ENCODE peak calls at places on chromosomes 11 and 22, in nine cellular contexts. One of them, this sample, is unnamed.
A peak's percentile ranks its signal among the peaks of the same experiment; 100 is the strongest.

GRCh38 chr11:47501095-47501494 is 51.8 kb downstream of the CELF1 start:
- DNase-seq in AG04450: no peak
- DNase-seq in PC-9: no peak
- DNase-seq in activated CD4-positive, alpha-beta T cell treated with anti-CD3 and anti-CD28 coated beads for 48 hours: no peak
- DNase-seq in stimulated activated CD8-positive, alpha-beta memory T cell treated with anti-CD3 and anti-CD28 coated beads, Interleukin-7, amount 100 ng/mL, for 1 hour: no peak
- DNase-seq in fibroblast of pulmonary artery: no peak
- DNase-seq in COR-L47: no peak
- DNase-seq in ACHN: no peak
- DNase-seq in AG08395: no peak
- DNase-seq in this sample: no peak

GRCh38 chr11:130611791-130612251 is 163.4 kb downstream of the ADAMTS15 start:
- DNase-seq in fibroblast of pulmonary artery: peak; percentile 65
- DNase-seq in PC-9: no peak
- DNase-seq in ACHN: no peak
- DNase-seq in COR-L47: no peak
- DNase-seq in AG04450: no peak
- DNase-seq in stimulated activated CD8-positive, alpha-beta memory T cell treated with anti-CD3 and anti-CD28 coated beads, Interleukin-7, amount 100 ng/mL, for 1 hour: no peak
- DNase-seq in AG08395: peak; percentile 93
- DNase-seq in activated CD4-positive, alpha-beta T cell treated with anti-CD3 and anti-CD28 coated beads for 48 hours: no peak
- DNase-seq in this sample: no peak

GRCh38 chr11:68363771-68364170 is 51.4 kb downstream of the LRP5 start:
- DNase-seq in activated CD4-positive, alpha-beta T cell treated with anti-CD3 and anti-CD28 coated beads for 48 hours: no peak
- DNase-seq in COR-L47: no peak
- DNase-seq in ACHN: no peak
- DNase-seq in PC-9: no peak
- DNase-seq in stimulated activated CD8-positive, alpha-beta memory T cell treated with anti-CD3 and anti-CD28 coated beads, Interleukin-7, amount 100 ng/mL, for 1 hour: no peak
- DNase-seq in fibroblast of pulmonary artery: no peak
- DNase-seq in AG08395: no peak
- DNase-seq in AG04450: no peak
- DNase-seq in this sample: no peak

GRCh38 chr11:131064373-131064991 is 148.2 kb upstream of the SNX19 start:
- DNase-seq in AG08395: peak; percentile 85
- DNase-seq in activated CD4-positive, alpha-beta T cell treated with anti-CD3 and anti-CD28 coated beads for 48 hours: peak; percentile 46
- DNase-seq in AG04450: peak; percentile 55
- DNase-seq in fibroblast of pulmonary artery: peak; percentile 64
- DNase-seq in PC-9: peak; percentile 39
- DNase-seq in COR-L47: peak; percentile 17
- DNase-seq in stimulated activated CD8-positive, alpha-beta memory T cell treated with anti-CD3 and anti-CD28 coated beads, Interleukin-7, amount 100 ng/mL, for 1 hour: no peak
- DNase-seq in ACHN: peak; percentile 50
- DNase-seq in this sample: peak; percentile 13

GRCh38 chr11:78193806-78194205 is 5.1 kb downstream of the USP35 start:
- DNase-seq in COR-L47: no peak
- DNase-seq in AG04450: no peak
- DNase-seq in AG08395: no peak
- DNase-seq in PC-9: no peak
- DNase-seq in fibroblast of pulmonary artery: no peak
- DNase-seq in activated CD4-positive, alpha-beta T cell treated with anti-CD3 and anti-CD28 coated beads for 48 hours: no peak
- DNase-seq in stimulated activated CD8-positive, alpha-beta memory T cell treated with anti-CD3 and anti-CD28 coated beads, Interleukin-7, amount 100 ng/mL, for 1 hour: no peak
- DNase-seq in ACHN: no peak
- DNase-seq in this sample: no peak

GRCh38 chr11:12149672-12150225 is 39.4 kb downstream of the MICAL2 start:
- DNase-seq in AG08395: no peak
- DNase-seq in PC-9: no peak
- DNase-seq in AG04450: no peak
- DNase-seq in activated CD4-positive, alpha-beta T cell treated with anti-CD3 and anti-CD28 coated beads for 48 hours: peak; percentile 79
- DNase-seq in stimulated activated CD8-positive, alpha-beta memory T cell treated with anti-CD3 and anti-CD28 coated beads, Interleukin-7, amount 100 ng/mL, for 1 hour: no peak
- DNase-seq in COR-L47: no peak
- DNase-seq in fibroblast of pulmonary artery: peak; percentile 43
- DNase-seq in ACHN: no peak
- DNase-seq in this sample: no peak

GRCh38 chr22:47052236-47053012 is 290.0 kb downstream of the TBC1D22A start:
- DNase-seq in AG08395: no peak
- DNase-seq in ACHN: no peak
- DNase-seq in PC-9: no peak
- DNase-seq in COR-L47: no peak
- DNase-seq in AG04450: no peak
- DNase-seq in activated CD4-positive, alpha-beta T cell treated with anti-CD3 and anti-CD28 coated beads for 48 hours: no peak
- DNase-seq in fibroblast of pulmonary artery: no peak
- DNase-seq in stimulated activated CD8-positive, alpha-beta memory T cell treated with anti-CD3 and anti-CD28 coated beads, Interleukin-7, amount 100 ng/mL, for 1 hour: no peak
- DNase-seq in this sample: no peak

GRCh38 chr11:70521475-70522260 is 123.3 kb downstream of the CTTN start:
- DNase-seq in AG08395: no peak
- DNase-seq in PC-9: no peak
- DNase-seq in stimulated activated CD8-positive, alpha-beta memory T cell treated with anti-CD3 and anti-CD28 coated beads, Interleukin-7, amount 100 ng/mL, for 1 hour: no peak
- DNase-seq in COR-L47: no peak
- DNase-seq in AG04450: no peak
- DNase-seq in fibroblast of pulmonary artery: no peak
- DNase-seq in ACHN: no peak
- DNase-seq in activated CD4-positive, alpha-beta T cell treated with anti-CD3 and anti-CD28 coated beads for 48 hours: no peak
- DNase-seq in this sample: no peak

GRCh38 chr22:25167834-25168601 is 31.6 kb upstream of the CRYBB3 start:
- DNase-seq in stimulated activated CD8-positive, alpha-beta memory T cell treated with anti-CD3 and anti-CD28 coated beads, Interleukin-7, amount 100 ng/mL, for 1 hour: no peak
- DNase-seq in ACHN: no peak
- DNase-seq in fibroblast of pulmonary artery: no peak
- DNase-seq in PC-9: no peak
- DNase-seq in COR-L47: no peak
- DNase-seq in activated CD4-positive, alpha-beta T cell treated with anti-CD3 and anti-CD28 coated beads for 48 hours: no peak
- DNase-seq in AG04450: no peak
- DNase-seq in AG08395: no peak
- DNase-seq in this sample: peak; percentile 15

GRCh38 chr11:3822312-3822711 is 14.0 kb downstream of the PGAP2 start:
- DNase-seq in PC-9: no peak
- DNase-seq in ACHN: no peak
- DNase-seq in COR-L47: no peak
- DNase-seq in activated CD4-positive, alpha-beta T cell treated with anti-CD3 and anti-CD28 coated beads for 48 hours: no peak
- DNase-seq in AG04450: no peak
- DNase-seq in fibroblast of pulmonary artery: no peak
- DNase-seq in stimulated activated CD8-positive, alpha-beta memory T cell treated with anti-CD3 and anti-CD28 coated beads, Interleukin-7, amount 100 ng/mL, for 1 hour: no peak
- DNase-seq in AG08395: no peak
- DNase-seq in this sample: no peak

GRCh38 chr11:61764606-61765260 is 12.3 kb downstream of the MYRF start:
- DNase-seq in AG04450: no peak
- DNase-seq in ACHN: no peak
- DNase-seq in AG08395: no peak
- DNase-seq in activated CD4-positive, alpha-beta T cell treated with anti-CD3 and anti-CD28 coated beads for 48 hours: no peak
- DNase-seq in fibroblast of pulmonary artery: peak; percentile 77
- DNase-seq in PC-9: no peak
- DNase-seq in stimulated activated CD8-positive, alpha-beta memory T cell treated with anti-CD3 and anti-CD28 coated beads, Interleukin-7, amount 100 ng/mL, for 1 hour: no peak
- DNase-seq in COR-L47: no peak
- DNase-seq in this sample: no peak

GRCh38 chr11:94272738-94273313 is 31.6 kb upstream of the IZUMO1R start:
- DNase-seq in PC-9: no peak
- DNase-seq in AG04450: no peak
- DNase-seq in COR-L47: no peak
- DNase-seq in ACHN: no peak
- DNase-seq in activated CD4-positive, alpha-beta T cell treated with anti-CD3 and anti-CD28 coated beads for 48 hours: no peak
- DNase-seq in fibroblast of pulmonary artery: no peak
- DNase-seq in AG08395: no peak
- DNase-seq in stimulated activated CD8-positive, alpha-beta memory T cell treated with anti-CD3 and anti-CD28 coated beads, Interleukin-7, amount 100 ng/mL, for 1 hour: no peak
- DNase-seq in this sample: no peak

GRCh38 chr22:28943501-28943879 is 60.1 kb downstream of the ZNRF3 start:
- DNase-seq in fibroblast of pulmonary artery: no peak
- DNase-seq in ACHN: no peak
- DNase-seq in activated CD4-positive, alpha-beta T cell treated with anti-CD3 and anti-CD28 coated beads for 48 hours: no peak
- DNase-seq in AG04450: no peak
- DNase-seq in COR-L47: no peak
- DNase-seq in PC-9: no peak
- DNase-seq in AG08395: no peak
- DNase-seq in stimulated activated CD8-positive, alpha-beta memory T cell treated with anti-CD3 and anti-CD28 coated beads, Interleukin-7, amount 100 ng/mL, for 1 hour: no peak
- DNase-seq in this sample: no peak

GRCh38 chr11:119315139-119316016 is 1.6 kb downstream of the MCAM start:
- DNase-seq in PC-9: peak; percentile 65
- DNase-seq in AG04450: no peak
- DNase-seq in fibroblast of pulmonary artery: no peak
- DNase-seq in AG08395: peak; percentile 31
- DNase-seq in stimulated activated CD8-positive, alpha-beta memory T cell treated with anti-CD3 and anti-CD28 coated beads, Interleukin-7, amount 100 ng/mL, for 1 hour: no peak
- DNase-seq in activated CD4-positive, alpha-beta T cell treated with anti-CD3 and anti-CD28 coated beads for 48 hours: peak; percentile 60
- DNase-seq in ACHN: peak; percentile 51
- DNase-seq in COR-L47: peak; percentile 41
- DNase-seq in this sample: no peak

GRCh38 chr22:37244922-37245722 is 1.1 kb upstream of the RAC2 start:
- DNase-seq in ACHN: no peak
- DNase-seq in activated CD4-positive, alpha-beta T cell treated with anti-CD3 and anti-CD28 coated beads for 48 hours: no peak
- DNase-seq in PC-9: no peak
- DNase-seq in AG04450: no peak
- DNase-seq in fibroblast of pulmonary artery: no peak
- DNase-seq in stimulated activated CD8-positive, alpha-beta memory T cell treated with anti-CD3 and anti-CD28 coated beads, Interleukin-7, amount 100 ng/mL, for 1 hour: no peak
- DNase-seq in AG08395: no peak
- DNase-seq in COR-L47: no peak
- DNase-seq in this sample: no peak

GRCh38 chr11:116638463-116638862 is 134.3 kb downstream of the BUD13 start:
- DNase-seq in activated CD4-positive, alpha-beta T cell treated with anti-CD3 and anti-CD28 coated beads for 48 hours: no peak
- DNase-seq in COR-L47: peak; percentile 38
- DNase-seq in stimulated activated CD8-positive, alpha-beta memory T cell treated with anti-CD3 and anti-CD28 coated beads, Interleukin-7, amount 100 ng/mL, for 1 hour: no peak
- DNase-seq in AG04450: no peak
- DNase-seq in PC-9: no peak
- DNase-seq in ACHN: no peak
- DNase-seq in fibroblast of pulmonary artery: no peak
- DNase-seq in AG08395: no peak
- DNase-seq in this sample: no peak

GRCh38 chr11:64132388-64132771 is 33.5 kb downstream of the MACROD1 start:
- DNase-seq in AG04450: no peak
- DNase-seq in activated CD4-positive, alpha-beta T cell treated with anti-CD3 and anti-CD28 coated beads for 48 hours: no peak
- DNase-seq in fibroblast of pulmonary artery: no peak
- DNase-seq in COR-L47: peak; percentile 49
- DNase-seq in AG08395: no peak
- DNase-seq in stimulated activated CD8-positive, alpha-beta memory T cell treated with anti-CD3 and anti-CD28 coated beads, Interleukin-7, amount 100 ng/mL, for 1 hour: no peak
- DNase-seq in PC-9: no peak
- DNase-seq in ACHN: no peak
- DNase-seq in this sample: no peak

GRCh38 chr11:101436511-101437142 is 147.2 kb downstream of the TRPC6 start:
- DNase-seq in stimulated activated CD8-positive, alpha-beta memory T cell treated with anti-CD3 and anti-CD28 coated beads, Interleukin-7, amount 100 ng/mL, for 1 hour: no peak
- DNase-seq in AG08395: peak; percentile 32
- DNase-seq in ACHN: peak; percentile 30
- DNase-seq in COR-L47: peak; percentile 62
- DNase-seq in fibroblast of pulmonary artery: peak; percentile 53
- DNase-seq in PC-9: peak; percentile 39
- DNase-seq in AG04450: no peak
- DNase-seq in activated CD4-positive, alpha-beta T cell treated with anti-CD3 and anti-CD28 coated beads for 48 hours: peak; percentile 16
- DNase-seq in this sample: peak; percentile 46

GRCh38 chr11:6476571-6476970 is 2.8 kb upstream of the TRIM3 start:
- DNase-seq in ACHN: no peak
- DNase-seq in fibroblast of pulmonary artery: no peak
- DNase-seq in AG04450: no peak
- DNase-seq in activated CD4-positive, alpha-beta T cell treated with anti-CD3 and anti-CD28 coated beads for 48 hours: no peak
- DNase-seq in PC-9: no peak
- DNase-seq in AG08395: no peak
- DNase-seq in COR-L47: no peak
- DNase-seq in stimulated activated CD8-positive, alpha-beta memory T cell treated with anti-CD3 and anti-CD28 coated beads, Interleukin-7, amount 100 ng/mL, for 1 hour: no peak
- DNase-seq in this sample: no peak

GRCh38 chr11:102144357-102145342 is 34.4 kb downstream of the YAP1 start:
- DNase-seq in stimulated activated CD8-positive, alpha-beta memory T cell treated with anti-CD3 and anti-CD28 coated beads, Interleukin-7, amount 100 ng/mL, for 1 hour: no peak
- DNase-seq in ACHN: no peak
- DNase-seq in activated CD4-positive, alpha-beta T cell treated with anti-CD3 and anti-CD28 coated beads for 48 hours: no peak
- DNase-seq in AG04450: peak; percentile 47
- DNase-seq in fibroblast of pulmonary artery: peak; percentile 60
- DNase-seq in PC-9: no peak
- DNase-seq in AG08395: peak; percentile 9
- DNase-seq in COR-L47: no peak
- DNase-seq in this sample: no peak

GRCh38 chr11:2376751-2377451 is at the start of gene CD81:
- DNase-seq in activated CD4-positive, alpha-beta T cell treated with anti-CD3 and anti-CD28 coated beads for 48 hours: peak; percentile 71
- DNase-seq in stimulated activated CD8-positive, alpha-beta memory T cell treated with anti-CD3 and anti-CD28 coated beads, Interleukin-7, amount 100 ng/mL, for 1 hour: peak; percentile 41
- DNase-seq in fibroblast of pulmonary artery: peak; percentile 48
- DNase-seq in PC-9: peak; percentile 18
- DNase-seq in AG04450: no peak
- DNase-seq in AG08395: peak; percentile 84
- DNase-seq in COR-L47: peak; percentile 23
- DNase-seq in ACHN: peak; percentile 25
- DNase-seq in this sample: no peak

GRCh38 chr22:31481129-31481528 is 8.5 kb downstream of the EIF4ENIF1 start:
- DNase-seq in AG04450: no peak
- DNase-seq in stimulated activated CD8-positive, alpha-beta memory T cell treated with anti-CD3 and anti-CD28 coated beads, Interleukin-7, amount 100 ng/mL, for 1 hour: no peak
- DNase-seq in PC-9: no peak
- DNase-seq in fibroblast of pulmonary artery: no peak
- DNase-seq in activated CD4-positive, alpha-beta T cell treated with anti-CD3 and anti-CD28 coated beads for 48 hours: no peak
- DNase-seq in COR-L47: no peak
- DNase-seq in AG08395: no peak
- DNase-seq in ACHN: no peak
- DNase-seq in this sample: no peak

GRCh38 chr11:60950933-60951610 is 904 bp downstream of the SLC15A3 start:
- DNase-seq in ACHN: no peak
- DNase-seq in activated CD4-positive, alpha-beta T cell treated with anti-CD3 and anti-CD28 coated beads for 48 hours: peak; percentile 44
- DNase-seq in stimulated activated CD8-positive, alpha-beta memory T cell treated with anti-CD3 and anti-CD28 coated beads, Interleukin-7, amount 100 ng/mL, for 1 hour: no peak
- DNase-seq in AG08395: no peak
- DNase-seq in PC-9: no peak
- DNase-seq in AG04450: no peak
- DNase-seq in fibroblast of pulmonary artery: no peak
- DNase-seq in COR-L47: no peak
- DNase-seq in this sample: no peak

GRCh38 chr11:133896642-133897330 is 51.5 kb upstream of the SPATA19 start:
- DNase-seq in ACHN: no peak
- DNase-seq in stimulated activated CD8-positive, alpha-beta memory T cell treated with anti-CD3 and anti-CD28 coated beads, Interleukin-7, amount 100 ng/mL, for 1 hour: no peak
- DNase-seq in fibroblast of pulmonary artery: no peak
- DNase-seq in activated CD4-positive, alpha-beta T cell treated with anti-CD3 and anti-CD28 coated beads for 48 hours: no peak
- DNase-seq in COR-L47: no peak
- DNase-seq in AG08395: no peak
- DNase-seq in AG04450: no peak
- DNase-seq in PC-9: no peak
- DNase-seq in this sample: no peak